ENCODE peak calls at places on chromosomes 6 and 20, in five cellular contexts. W is hepatocyte, D is endothelial cell of umbilical vein, I is mammary epithelial cell, R is GM23248. Y is an unnamed sample.

GRCh38 chr6:15485875-15486274 is 177.0 kb downstream of the DTNBP1 start:
- DNase-seq in I (peak; percentile 62), W (no peak), R (no peak), D (no peak), Y (no peak)

GRCh38 chr6:156984178-156984738 is 207.1 kb downstream of the ARID1B start:
- DNase-seq in I (peak; percentile 8), R (no peak), W (no peak), D (no peak), Y (no peak)

GRCh38 chr20:3621111-3621510 is 42.1 kb downstream of the GFRA4 start:
- DNase-seq in R (no peak), W (no peak), D (no peak), I (no peak), Y (no peak)

GRCh38 chr6:106253194-106253593 is 72.4 kb downstream of the ATG5 start:
- DNase-seq in R (peak; percentile 93), D (peak; percentile 27), W (no peak), I (peak; percentile 85), Y (no peak)

GRCh38 chr6:142355481-142356174 is 53.8 kb downstream of the ADGRG6 start:
- DNase-seq in I (no peak), R (no peak), W (no peak), D (no peak), Y (no peak)

GRCh38 chr6:121305957-121306607 is 28.2 kb downstream of the TBC1D32 start:
- DNase-seq in R (peak; percentile 53), W (peak; percentile 49), I (peak; percentile 30), D (peak; percentile 54), Y (peak; percentile 53)

GRCh38 chr20:35739294-35740163 is 2.5 kb downstream of the RBM39 start:
- DNase-seq in D (peak; percentile 36), W (peak; percentile 19), I (peak; percentile 56), R (peak; percentile 82), Y (peak; percentile 64)

GRCh38 chr6:158766621-158767435 is 52.3 kb downstream of the EZR start:
- DNase-seq in R (no peak), D (no peak), I (no peak), W (no peak), Y (no peak)

GRCh38 chr6:2743280-2744205 is 7.2 kb downstream of the MYLK4 start:
- DNase-seq in D (no peak), W (no peak), I (no peak), R (no peak), Y (no peak)

GRCh38 chr20:40568200-40568599 is 120.8 kb downstream of the MAFB start:
- DNase-seq in R (peak; percentile 51), D (no peak), W (no peak), I (peak; percentile 47), Y (no peak)

GRCh38 chr6:143673638-143674037 is 4.1 kb upstream of the PHACTR2 start:
- DNase-seq in D (peak; percentile 84), R (peak; percentile 94), W (peak; percentile 89), I (peak; percentile 88), Y (peak; percentile 54)

GRCh38 chr20:38926934-38927616 is 858 bp downstream of the FAM83D start:
- DNase-seq in D (peak; percentile 35), R (peak; percentile 54), W (no peak), I (peak; percentile 8), Y (peak; percentile 25)

GRCh38 chr6:109139109-109139508 is 43.8 kb downstream of the CEP57L1 start:
- DNase-seq in D (no peak), W (no peak), I (peak; percentile 91), R (peak; percentile 67), Y (no peak)

GRCh38 chr6:22049002-22049401 is 247.8 kb downstream of the PRL start:
- DNase-seq in R (no peak), I (no peak), D (no peak), W (no peak), Y (no peak)

GRCh38 chr20:25222461-25223178 is 25.3 kb upstream of the PYGB start:
- DNase-seq in D (no peak), W (no peak), R (no peak), I (no peak), Y (no peak)

GRCh38 chr6:91031581-91031980 is 444.7 kb upstream of the MAP3K7 start:
- DNase-seq in R (no peak), D (no peak), I (no peak), W (peak; percentile 6), Y (peak; percentile 12)

GRCh38 chr6:160190974-160191373 is 67.6 kb downstream of the SLC22A2 start:
- DNase-seq in D (no peak), I (no peak), R (no peak), W (peak; percentile 42), Y (no peak)

GRCh38 chr6:170165085-170165484 is 125.8 kb downstream of the DLL1 start:
- DNase-seq in R (peak; percentile 47), D (no peak), I (no peak), W (no peak), Y (no peak)

GRCh38 chr6:70369332-70369950 is 43.9 kb upstream of the FAM135A start:
- DNase-seq in I (peak; percentile 71), R (peak; percentile 81), D (peak; percentile 68), W (peak; percentile 75), Y (peak; percentile 84)

GRCh38 chr20:55793986-55794385 is 211.3 kb downstream of the CBLN4 start:
- DNase-seq in I (no peak), W (no peak), D (no peak), R (no peak), Y (no peak)

GRCh38 chr6:72855471-72855870 is 233.6 kb downstream of the KCNQ5 start:
- DNase-seq in I (no peak), R (peak; percentile 30), W (no peak), D (no peak), Y (no peak)

GRCh38 chr6:126537437-126537836 is 197.5 kb downstream of the CENPW start:
- DNase-seq in I (no peak), W (no peak), D (no peak), R (no peak), Y (no peak)

GRCh38 chr20:48791666-48792071 is 36.1 kb downstream of the PREX1 start:
- DNase-seq in D (peak; percentile 83), I (no peak), W (no peak), R (peak; percentile 80), Y (no peak)

GRCh38 chr6:156783958-156784357 is 6.8 kb downstream of the ARID1B start:
- DNase-seq in D (no peak), R (no peak), I (peak; percentile 18), W (no peak), Y (no peak)

GRCh38 chr20:39338977-39339376 is 376.8 kb downstream of the DHX35 start:
- DNase-seq in W (peak; percentile 8), D (no peak), R (peak; percentile 46), I (no peak), Y (peak; percentile 42)

GRCh38 chr6:117487831-117488230 is 5.4 kb downstream of the DCBLD1 start:
- DNase-seq in I (no peak), D (no peak), R (no peak), W (no peak), Y (no peak)

GRCh38 chr20:57013741-57014140 is 252.7 kb downstream of the BMP7 start:
- DNase-seq in R (no peak), D (no peak), W (peak; percentile 58), I (peak; percentile 18), Y (peak; percentile 22)

GRCh38 chr6:167855825-167856425 is 29.2 kb downstream of the AFDN start:
- DNase-seq in I (peak; percentile 95), R (peak; percentile 96), W (peak; percentile 59), D (peak; percentile 42), Y (peak; percentile 35)

GRCh38 chr6:72787521-72788031 is 165.7 kb downstream of the KCNQ5 start:
- DNase-seq in R (peak; percentile 81), W (peak; percentile 33), I (peak; percentile 94), D (peak; percentile 13), Y (peak; percentile 51)

GRCh38 chr6:142694054-142694453 is 250.9 kb downstream of the HIVEP2 start:
- DNase-seq in D (no peak), I (peak; percentile 21), R (peak; percentile 61), W (no peak), Y (no peak)

GRCh38 chr6:121242386-121242785 is 91.9 kb downstream of the TBC1D32 start:
- DNase-seq in W (no peak), D (no peak), R (no peak), I (no peak), Y (no peak)

GRCh38 chr20:47676219-47676721 is 109.0 kb downstream of the SULF2 start:
- DNase-seq in R (no peak), D (no peak), I (no peak), W (peak; percentile 3), Y (no peak)

GRCh38 chr20:60053813-60054190 is 95.6 kb downstream of the CDH26 start:
- DNase-seq in W (no peak), I (no peak), R (no peak), D (no peak), Y (no peak)
- H3K27me3 ChIP-seq in W (peaks cover 15% of the 10 kb centered on the region), I (no peaks in the 10 kb centered on the region), R (no peaks in the 10 kb centered on the region), D (no peaks in the 10 kb centered on the region), Y (no peaks in the 10 kb centered on the region)

GRCh38 chr20:45307076-45307645 is 521 bp downstream of the RBPJL start:
- DNase-seq in W (no peak), I (no peak), R (no peak), D (no peak), Y (no peak)

GRCh38 chr20:45305262-45305661 is 1.4 kb upstream of the RBPJL start:
- DNase-seq in D (no peak), I (no peak), R (no peak), W (no peak), Y (no peak)

GRCh38 chr20:45309075-45309474 is 976 bp upstream of the MATN4 start:
- DNase-seq in I (no peak), R (no peak), W (no peak), D (no peak), Y (no peak)

GRCh38 chr20:45306431-45306982 is at the start of gene RBPJL:
- DNase-seq in I (no peak), W (no peak), D (no peak), R (peak; percentile 37), Y (no peak)

DNA sequence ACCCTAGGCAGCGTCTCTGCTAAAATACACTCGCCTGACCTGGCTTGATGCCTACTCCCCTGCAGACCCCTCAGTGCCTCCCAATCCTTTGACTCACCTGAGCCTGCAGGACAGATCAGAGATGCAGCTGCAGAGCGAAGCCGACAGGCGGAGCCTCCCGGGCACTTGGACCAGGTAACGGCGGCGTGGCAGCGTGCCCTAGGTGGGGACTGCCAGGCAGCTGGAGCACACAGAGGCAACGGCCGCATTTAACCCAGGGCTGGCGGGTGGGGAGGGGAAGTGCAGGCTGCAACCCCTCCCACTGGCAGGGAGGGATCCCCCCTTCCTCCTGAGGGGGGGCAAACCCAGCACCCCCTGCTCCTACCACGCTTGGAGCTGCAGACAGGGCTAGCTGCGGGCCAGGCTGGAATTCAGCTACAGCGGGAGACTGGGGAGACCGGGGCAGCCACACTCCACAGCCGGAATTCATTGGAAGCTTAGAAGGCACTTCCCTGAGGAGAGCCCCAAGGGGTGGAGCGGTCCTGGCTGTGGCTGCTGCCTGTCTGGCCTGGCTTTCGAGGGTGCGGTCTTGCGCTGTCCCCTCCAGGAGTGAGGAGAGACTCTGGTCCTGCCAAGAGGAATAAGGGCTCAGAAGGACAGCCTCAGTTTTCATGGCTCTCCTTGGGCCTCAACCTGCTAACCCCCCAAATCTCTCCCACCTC is at the start of gene MATN4:
- DNase-seq in D (no peak), W (no peak), I (no peak), R (no peak), Y (no peak)
- TF ChIP-seq EZH2 in D (no peak), W (no peak), I (no peak), R (no peak), Y (no peak)

GRCh38 chr6:41568202-41568584 is 22.0 kb downstream of the FOXP4 start:
- DNase-seq in D (no peak), R (no peak), W (no peak), I (no peak), Y (no peak)
- H3K27me3 ChIP-seq in D (no peaks in the 10 kb centered on the region), R (no peaks in the 10 kb centered on the region), W (no peaks in the 10 kb centered on the region), I (no peaks in the 10 kb centered on the region), Y (no peaks in the 10 kb centered on the region)

GRCh38 chr20:21505161-21505809 is 8.6 kb downstream of the NKX2-2 start:
- DNase-seq in W (peak; percentile 85), R (peak; percentile 69), I (peak; percentile 55), D (peak; percentile 45), Y (peak; percentile 77)
- TF ChIP-seq EZH2 in W (no peak), R (no peak), I (no peak), D (no peak), Y (no peak)

GRCh38 chr6:137489410-137490371 is 4.5 kb downstream of the OLIG3 start:
- DNase-seq in W (no peak), R (no peak), I (no peak), D (no peak), Y (no peak)
- H3K27me3 ChIP-seq in W (peaks cover 100% of the 10 kb centered on the region), R (peaks cover 89% of the 10 kb centered on the region), I (peaks cover 62% of the 10 kb centered on the region), D (peaks cover 94% of the 10 kb centered on the region), Y (peaks cover 100% of the 10 kb centered on the region)